ENCODE peak calls at places on chromosomes 3 and 15, in eight cellular contexts. One of them, this sample, is unnamed.

GRCh38 chr15:78177447-78177873 is 28.3 kb downstream of the IDH3A start:
- DNase-seq in fibroblast of pulmonary artery: peak
- DNase-seq in hepatocyte: peak
- DNase-seq in T-helper 22 cell: no peak
- DNase-seq in activated naive CD4-positive, alpha-beta T cell: no peak
- DNase-seq in colonic mucosa: peak
- DNase-seq in mesenchymal stem cell: peak
- DNase-seq in activated T-cell treated with anti-CD3 and anti-CD28 coated beads, Interleukin-2, amount 50 U/mL, for 72 hours: peak
- DNase-seq in this sample: no peak

GRCh38 chr3:138284957-138285477 is 44.6 kb downstream of the NME9 start:
- DNase-seq in hepatocyte: no peak
- DNase-seq in fibroblast of pulmonary artery: no peak
- DNase-seq in colonic mucosa: no peak
- DNase-seq in T-helper 22 cell: no peak
- DNase-seq in activated naive CD4-positive, alpha-beta T cell: no peak
- DNase-seq in mesenchymal stem cell: no peak
- DNase-seq in activated T-cell treated with anti-CD3 and anti-CD28 coated beads, Interleukin-2, amount 50 U/mL, for 72 hours: no peak
- DNase-seq in this sample: no peak

GRCh38 chr3:161274691-161275298 is 53.7 kb downstream of the NMD3 start:
- DNase-seq in hepatocyte: peak
- DNase-seq in activated T-cell treated with anti-CD3 and anti-CD28 coated beads, Interleukin-2, amount 50 U/mL, for 72 hours: peak
- DNase-seq in fibroblast of pulmonary artery: peak
- DNase-seq in activated naive CD4-positive, alpha-beta T cell: no peak
- DNase-seq in mesenchymal stem cell: peak
- DNase-seq in colonic mucosa: peak
- DNase-seq in T-helper 22 cell: no peak
- DNase-seq in this sample: no peak

GRCh38 chr3:15647629-15648167 is 46.2 kb downstream of the BTD start:
- DNase-seq in activated T-cell treated with anti-CD3 and anti-CD28 coated beads, Interleukin-2, amount 50 U/mL, for 72 hours: peak
- DNase-seq in fibroblast of pulmonary artery: peak
- DNase-seq in colonic mucosa: peak
- DNase-seq in hepatocyte: no peak
- DNase-seq in activated naive CD4-positive, alpha-beta T cell: no peak
- DNase-seq in T-helper 22 cell: peak
- DNase-seq in mesenchymal stem cell: peak
- DNase-seq in this sample: no peak

GRCh38 chr3:16521580-16521941 is 8.1 kb upstream of the RFTN1 start:
- DNase-seq in activated T-cell treated with anti-CD3 and anti-CD28 coated beads, Interleukin-2, amount 50 U/mL, for 72 hours: no peak
- DNase-seq in fibroblast of pulmonary artery: no peak
- DNase-seq in colonic mucosa: no peak
- DNase-seq in mesenchymal stem cell: no peak
- DNase-seq in T-helper 22 cell: no peak
- DNase-seq in hepatocyte: peak
- DNase-seq in activated naive CD4-positive, alpha-beta T cell: no peak
- DNase-seq in this sample: no peak

GRCh38 chr15:67176195-67176971 is 78.1 kb downstream of the AAGAB start:
- DNase-seq in colonic mucosa: no peak
- DNase-seq in activated T-cell treated with anti-CD3 and anti-CD28 coated beads, Interleukin-2, amount 50 U/mL, for 72 hours: no peak
- DNase-seq in hepatocyte: peak
- DNase-seq in T-helper 22 cell: no peak
- DNase-seq in activated naive CD4-positive, alpha-beta T cell: no peak
- DNase-seq in fibroblast of pulmonary artery: no peak
- DNase-seq in mesenchymal stem cell: peak
- DNase-seq in this sample: no peak

GRCh38 chr3:16464499-16465150 is 48.9 kb downstream of the RFTN1 start:
- DNase-seq in activated naive CD4-positive, alpha-beta T cell: no peak
- DNase-seq in T-helper 22 cell: no peak
- DNase-seq in mesenchymal stem cell: peak
- DNase-seq in activated T-cell treated with anti-CD3 and anti-CD28 coated beads, Interleukin-2, amount 50 U/mL, for 72 hours: no peak
- DNase-seq in fibroblast of pulmonary artery: no peak
- DNase-seq in hepatocyte: no peak
- DNase-seq in colonic mucosa: no peak
- DNase-seq in this sample: no peak

GRCh38 chr3:192122832-192123594 is 604.3 kb downstream of the FGF12 start:
- DNase-seq in fibroblast of pulmonary artery: no peak
- DNase-seq in mesenchymal stem cell: no peak
- DNase-seq in hepatocyte: no peak
- DNase-seq in activated T-cell treated with anti-CD3 and anti-CD28 coated beads, Interleukin-2, amount 50 U/mL, for 72 hours: no peak
- DNase-seq in colonic mucosa: no peak
- DNase-seq in T-helper 22 cell: no peak
- DNase-seq in activated naive CD4-positive, alpha-beta T cell: no peak
- DNase-seq in this sample: no peak

GRCh38 chr3:34268032-34268760 is 469.8 kb downstream of the PDCD6IP start:
- DNase-seq in mesenchymal stem cell: no peak
- DNase-seq in activated T-cell treated with anti-CD3 and anti-CD28 coated beads, Interleukin-2, amount 50 U/mL, for 72 hours: no peak
- DNase-seq in T-helper 22 cell: no peak
- DNase-seq in activated naive CD4-positive, alpha-beta T cell: no peak
- DNase-seq in hepatocyte: peak
- DNase-seq in colonic mucosa: no peak
- DNase-seq in fibroblast of pulmonary artery: peak
- DNase-seq in this sample: no peak

GRCh38 chr15:76340198-76340801 is 3.7 kb downstream of the ISL2 start:
- DNase-seq in fibroblast of pulmonary artery: peak
- DNase-seq in colonic mucosa: no peak
- DNase-seq in mesenchymal stem cell: peak
- DNase-seq in T-helper 22 cell: no peak
- DNase-seq in activated T-cell treated with anti-CD3 and anti-CD28 coated beads, Interleukin-2, amount 50 U/mL, for 72 hours: peak
- DNase-seq in activated naive CD4-positive, alpha-beta T cell: no peak
- DNase-seq in hepatocyte: peak
- DNase-seq in this sample: no peak

GRCh38 chr3:126483321-126483761 is 7.7 kb upstream of the ZXDC start:
- DNase-seq in activated naive CD4-positive, alpha-beta T cell: no peak
- DNase-seq in T-helper 22 cell: no peak
- DNase-seq in activated T-cell treated with anti-CD3 and anti-CD28 coated beads, Interleukin-2, amount 50 U/mL, for 72 hours: no peak
- DNase-seq in mesenchymal stem cell: no peak
- DNase-seq in colonic mucosa: no peak
- DNase-seq in fibroblast of pulmonary artery: no peak
- DNase-seq in hepatocyte: no peak
- DNase-seq in this sample: no peak

GRCh38 chr3:48716508-48716981 is 476 bp downstream of the IP6K2 start:
- DNase-seq in fibroblast of pulmonary artery: no peak
- DNase-seq in colonic mucosa: no peak
- DNase-seq in hepatocyte: no peak
- DNase-seq in T-helper 22 cell: no peak
- DNase-seq in activated T-cell treated with anti-CD3 and anti-CD28 coated beads, Interleukin-2, amount 50 U/mL, for 72 hours: peak
- DNase-seq in activated naive CD4-positive, alpha-beta T cell: no peak
- DNase-seq in mesenchymal stem cell: peak
- DNase-seq in this sample: no peak

GRCh38 chr15:73796266-73796939 is 43.3 kb upstream of the INSYN1 start:
- DNase-seq in fibroblast of pulmonary artery: no peak
- DNase-seq in mesenchymal stem cell: no peak
- DNase-seq in T-helper 22 cell: no peak
- DNase-seq in colonic mucosa: no peak
- DNase-seq in activated naive CD4-positive, alpha-beta T cell: no peak
- DNase-seq in hepatocyte: no peak
- DNase-seq in activated T-cell treated with anti-CD3 and anti-CD28 coated beads, Interleukin-2, amount 50 U/mL, for 72 hours: no peak
- DNase-seq in this sample: no peak

This sample was measured in omental fat pad.